ENCODE peak calls at places on chromosomes 12 and 14, in six cellular contexts. Q, O, N, D, U and S are unnamed samples. For H3K36me3, the result is how much of the 10 kb centered on the place peaks cover.

GRCh38 chr12:121239335-121239678 is 29.4 kb downstream of the P2RX4 start:
- DNase-seq in Q (no peak), O (no peak), N (no peak), D (no peak), U (no peak), S (no peak)

GRCh38 chr12:93109794-93110203 is 180.7 kb upstream of the EEA1 start:
- DNase-seq in Q (no peak), O (no peak), N (no peak), D (peak), U (no peak), S (peak)

GRCh38 chr12:10354071-10354470 is 35.8 kb downstream of the KLRK1 start:
- DNase-seq in Q (no peak), O (no peak), N (no peak), D (no peak), U (no peak), S (no peak)

GRCh38 chr12:30796508-30796780 is 41.7 kb upstream of the CAPRIN2 start:
- DNase-seq in Q (peak), O (no peak), N (peak), D (peak), U (peak), S (no peak)

GRCh38 chr12:74891276-74891675 is 318.4 kb downstream of the KCNC2 start:
- DNase-seq in Q (no peak), O (no peak), N (no peak), D (no peak), U (no peak), S (no peak)

GRCh38 chr12:851343-851742 is 98.2 kb downstream of the RAD52 start:
- DNase-seq in Q (no peak), O (no peak), N (peak), D (no peak), U (no peak), S (no peak)

GRCh38 chr12:116693259-116694227 is 44.3 kb downstream of the SPRING1 start:
- DNase-seq in Q (no peak), O (peak), N (no peak), D (no peak), U (peak), S (no peak)

GRCh38 chr12:121388421-121388981 is 11.4 kb upstream of the RNF34 start:
- DNase-seq in Q (no peak), O (no peak), N (peak), D (no peak), U (no peak), S (peak)

GRCh38 chr14:31457665-31458659 is 656 bp upstream of the DTD2 start:
- DNase-seq in Q (no peak), O (no peak), N (no peak), D (no peak), U (no peak), S (no peak)

GRCh38 chr14:70804556-70805162 is 4.7 kb downstream of the MAP3K9 start:
- DNase-seq in Q (no peak), O (no peak), N (no peak), D (no peak), U (no peak), S (no peak)

GRCh38 chr12:94149781-94150482 is 1.6 kb downstream of the PLXNC1 start:
- DNase-seq in Q (peak), O (peak), N (no peak), D (peak), U (no peak), S (no peak)

GRCh38 chr12:127899981-127900380 is 367.0 kb upstream of the TMEM132C start:
- DNase-seq in Q (no peak), O (no peak), N (no peak), D (no peak), U (no peak), S (no peak)

GRCh38 chr12:64389154-64389553 is 1.4 kb downstream of the C12orf56 start:
- DNase-seq in Q (no peak), O (no peak), N (no peak), D (no peak), U (no peak), S (no peak)

GRCh38 chr12:121845699-121846098 is 13.0 kb downstream of the HPD start:
- DNase-seq in Q (no peak), O (no peak), N (no peak), D (no peak), U (no peak), S (no peak)

GRCh38 chr12:90250766-90251165 is 542.1 kb upstream of the ATP2B1 start:
- DNase-seq in Q (peak), O (no peak), N (peak), D (no peak), U (no peak), S (no peak)

GRCh38 chr12:75208851-75209781 is 523 bp downstream of the KCNC2 start:
- DNase-seq in Q (peak), O (no peak), N (peak), D (no peak), U (peak), S (no peak)

GRCh38 chr12:89663577-89664357 is 44.9 kb downstream of the ATP2B1 start:
- DNase-seq in Q (no peak), O (no peak), N (peak), D (no peak), U (no peak), S (no peak)

GRCh38 chr12:129887047-129887568 is 16.7 kb downstream of the TMEM132D start:
- DNase-seq in Q (no peak), O (no peak), N (peak), D (no peak), U (no peak), S (peak)

GRCh38 chr14:68312884-68313725 is 479.8 kb downstream of the ZFP36L1 start:
- DNase-seq in Q (no peak), O (no peak), N (no peak), D (no peak), U (no peak), S (no peak)

GRCh38 chr12:88052686-88053085 is 23.5 kb upstream of the C12orf50 start:
- DNase-seq in Q (no peak), O (no peak), N (peak), D (no peak), U (no peak), S (no peak)

GRCh38 chr14:90344285-90344684 is 12.5 kb upstream of the NRDE2 start:
- DNase-seq in Q (no peak), O (no peak), N (no peak), D (no peak), U (no peak), S (no peak)

GRCh38 chr12:47964102-47964723 is 817 bp downstream of the TMEM106C start:
- DNase-seq in Q (no peak), O (peak), N (no peak), D (no peak), U (no peak), S (no peak)

GRCh38 chr12:47458273-47458672 is 247.6 kb downstream of the RPAP3 start:
- DNase-seq in Q (no peak), O (no peak), N (peak), D (no peak), U (peak), S (peak)

GRCh38 chr12:44774815-44775411 is 101.2 kb downstream of the NELL2 start:
- DNase-seq in Q (no peak), O (peak), N (no peak), D (no peak), U (peak), S (no peak)

GRCh38 chr12:122668268-122668667 is 34.9 kb downstream of the HCAR2 start:
- DNase-seq in Q (no peak), O (no peak), N (no peak), D (no peak), U (no peak), S (no peak)

GRCh38 chr12:93092559-93092945 is 163.5 kb upstream of the EEA1 start:
- DNase-seq in Q (no peak), O (no peak), N (no peak), D (no peak), U (no peak), S (no peak)

GRCh38 chr14:59332727-59333126 is 132.5 kb downstream of the GPR135 start:
- DNase-seq in Q (no peak), O (no peak), N (peak), D (no peak), U (no peak), S (no peak)

GRCh38 chr14:94548999-94549985 is 11.9 kb upstream of the SERPINA4 start:
- DNase-seq in Q (peak), O (peak), N (peak), D (peak), U (no peak), S (peak)

GRCh38 chr12:44833561-44833960 is 42.6 kb downstream of the NELL2 start:
- DNase-seq in Q (no peak), O (no peak), N (no peak), D (no peak), U (no peak), S (no peak)

GRCh38 chr12:77231548-77231947 is 166.2 kb upstream of the E2F7 start:
- DNase-seq in Q (peak), O (peak), N (peak), D (peak), U (peak), S (no peak)

GRCh38 chr12:82694970-82695369 is 8.3 kb downstream of the TMTC2 start:
- DNase-seq in Q (no peak), O (no peak), N (peak), D (no peak), U (no peak), S (no peak)

GRCh38 chr12:15323530-15323929 is 1.2 kb downstream of the PTPRO start:
- DNase-seq in Q (no peak), O (no peak), N (no peak), D (no peak), U (no peak), S (no peak)

GRCh38 chr12:100672075-100672592 is 98.7 kb downstream of the GAS2L3 start:
- DNase-seq in Q (no peak), O (no peak), N (no peak), D (no peak), U (no peak), S (no peak)

GRCh38 chr12:27158322-27158721 is 75.9 kb upstream of the C12orf71 start:
- DNase-seq in Q (no peak), O (no peak), N (no peak), D (no peak), U (no peak), S (no peak)
- H3K4me3 ChIP-seq in Q (no peak), O (no peak), N (no peak), D (no peak), U (no peak), S (no peak)

GRCh38 chr14:23566782-23567185 is 807 bp downstream of the AP1G2 start:
- DNase-seq in Q (no peak), O (peak), N (no peak), D (no peak), U (no peak), S (no peak)
- TF ChIP-seq CTCF in Q (no peak), O (no peak), N (no peak), D (no peak), U (no peak), S (peak)

GRCh38 chr12:111448831-111449790 is 43.4 kb downstream of the SH2B3 start:
- DNase-seq in Q (no peak), O (peak), N (no peak), D (no peak), U (no peak), S (no peak)
- H3K36me3 ChIP-seq in Q (under half), O (half or more), N (half or more), D (under half), U (under half), S (under half)

GRCh38 chr12:70598467-70599194 is 38.6 kb downstream of the PTPRB start:
- DNase-seq in Q (no peak), O (no peak), N (peak), D (no peak), U (no peak), S (no peak)
- H3K4me3 ChIP-seq in Q (peak), O (no peak), N (no peak), D (no peak), U (no peak), S (no peak)

DNA sequence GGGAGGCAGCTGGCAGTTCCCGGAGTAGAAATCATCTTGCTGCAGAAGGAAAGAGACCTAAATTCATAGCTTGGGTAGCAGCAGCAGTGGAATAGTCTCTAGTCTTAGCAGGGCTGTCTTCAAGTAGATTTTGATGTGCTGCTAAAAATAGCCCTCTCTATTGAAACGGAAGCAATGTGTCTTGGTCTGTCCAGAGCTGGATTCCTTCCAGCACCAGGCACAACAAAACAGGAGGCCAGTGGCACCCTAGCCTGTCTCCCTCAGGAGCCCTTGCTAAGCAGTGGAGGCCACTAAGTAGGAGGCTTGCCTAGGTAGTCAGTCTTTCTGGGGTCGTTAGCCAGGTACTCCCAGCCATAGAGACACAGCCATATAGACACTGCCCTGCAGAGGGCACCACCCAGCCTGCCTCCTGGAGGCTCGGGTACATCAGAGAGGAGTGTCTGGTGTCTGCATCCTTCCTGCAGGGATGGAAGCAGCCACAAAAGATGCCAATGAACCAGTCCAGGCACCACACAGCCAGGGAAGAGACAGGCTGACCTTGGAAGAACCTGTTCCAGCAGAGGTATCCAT is 97.5 kb downstream of the CRACR2A start:
- DNase-seq in Q (no peak), O (no peak), N (no peak), D (no peak), U (no peak), S (no peak)
- TF ChIP-seq CTCF in Q (peak), O (no peak), N (peak), D (no peak), U (no peak), S (peak)

GRCh38 chr12:114396869-114397719 is 8.8 kb downstream of the TBX5 start:
- DNase-seq in Q (no peak), O (no peak), N (no peak), D (no peak), U (no peak), S (no peak)
- H3K36me3 ChIP-seq in Q (under half), O (under half), N (under half), D (under half), U (under half), S (under half)

DNA sequence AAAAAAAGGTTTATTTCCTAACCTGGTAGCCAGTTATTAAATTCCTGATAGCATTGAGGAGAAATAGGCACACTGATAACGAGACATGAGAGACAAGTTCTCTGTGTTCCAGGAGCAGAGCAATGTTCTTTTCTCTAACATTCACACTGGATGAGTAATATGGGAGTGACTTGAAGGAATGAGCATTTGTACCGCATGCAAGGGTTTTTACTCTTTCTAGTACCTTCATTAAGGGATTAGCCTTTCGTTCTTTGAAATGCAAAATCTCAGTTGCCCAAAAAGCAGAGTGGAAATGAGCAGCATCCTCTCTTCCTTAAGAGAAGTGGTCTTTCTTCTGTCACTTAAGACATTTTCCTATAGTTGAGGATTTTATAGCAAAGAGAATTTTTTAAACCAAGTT is 54.7 kb downstream of the FGD4 start:
- DNase-seq in Q (no peak), O (no peak), N (peak), D (no peak), U (no peak), S (peak)
- H3K4me3 ChIP-seq in Q (no peak), O (no peak), N (peak), D (no peak), U (no peak), S (no peak)

DNA sequence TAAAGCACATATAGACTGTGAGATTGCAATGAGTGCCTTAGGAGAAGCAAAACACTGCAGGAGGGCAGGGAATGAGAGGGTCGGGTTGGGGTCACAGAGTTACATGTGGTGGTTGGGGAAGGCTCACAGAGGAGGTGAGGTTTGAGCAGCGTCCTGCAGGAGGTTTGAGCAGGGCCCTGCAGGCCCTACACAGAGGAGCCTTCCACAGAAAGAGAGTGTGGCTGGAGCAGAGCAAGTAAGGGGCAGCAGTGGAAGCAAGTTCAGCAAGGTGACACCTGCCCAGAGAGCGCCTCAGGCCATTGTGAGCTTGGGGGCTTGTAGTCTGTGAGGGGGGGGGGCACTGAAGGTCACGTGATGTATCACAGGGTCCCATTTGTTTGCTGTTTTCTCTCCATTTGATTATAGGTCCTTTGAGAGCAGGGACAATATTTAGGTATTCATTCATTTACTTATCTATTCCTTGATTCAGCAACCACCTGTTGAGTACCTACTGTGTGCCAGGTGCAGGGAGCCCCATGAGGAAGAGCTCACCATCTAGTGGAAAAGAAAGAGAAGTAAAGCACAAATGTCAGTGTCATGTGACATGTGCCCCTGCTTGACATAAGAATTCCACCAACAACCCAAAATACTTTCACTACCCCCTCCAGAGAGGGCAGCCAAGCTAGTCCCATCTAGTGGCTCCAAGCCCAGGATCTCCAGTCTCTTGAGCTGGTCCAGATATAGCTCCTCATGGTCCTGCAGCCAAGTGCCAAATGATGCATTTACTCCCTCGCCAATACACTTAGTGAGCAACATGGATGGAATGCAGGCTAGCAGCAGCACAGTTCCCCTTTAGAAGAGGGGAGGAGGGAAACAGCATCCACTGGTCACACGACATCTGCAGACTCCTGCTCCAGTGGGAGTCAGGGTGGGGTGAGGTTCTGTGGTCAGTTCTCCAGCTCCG is 56.8 kb downstream of the GALNT16 start:
- DNase-seq in Q (peak), O (no peak), N (peak), D (peak), U (peak), S (peak)
- TF ChIP-seq CTCF in Q (no peak), O (no peak), N (no peak), D (no peak), U (no peak), S (no peak)